ENCODE peak calls at places on chromosomes 3 and 15, in ten cellular contexts. X is fibroblast of lung, E is psoas muscle, L is mucosa of descending colon, V is uterus, S is GM23248, W is PC-3, R is OCI-LY7, D is mammary epithelial cell, Q is NT2/D1. A is an unnamed sample.

GRCh38 chr15:101156061-101156460 is 95.8 kb downstream of the CHSY1 start:
- DNase-seq in X (no peak), E (no peak), L (no peak), V (no peak), S (no peak), W (no peak), R (no peak), D (no peak), Q (no peak), A (no peak)

GRCh38 chr3:69088033-69088432 is 3.3 kb downstream of the ARL6IP5 start:
- DNase-seq in X (peak; percentile 63), E (no peak), L (no peak), V (no peak), S (peak; percentile 77), W (peak; percentile 13), R (no peak), D (peak; percentile 65), Q (no peak), A (no peak)

GRCh38 chr3:195153121-195153520 is 117.8 kb downstream of the XXYLT1 start:
- DNase-seq in X (no peak), E (peak; percentile 36), L (no peak), V (no peak), S (no peak), W (no peak), R (no peak), D (no peak), Q (no peak), A (no peak)

GRCh38 chr15:29870495-29871151 is 48.4 kb upstream of the TJP1 start:
- DNase-seq in X (no peak), E (no peak), L (no peak), V (peak; percentile 55), S (no peak), W (no peak), R (no peak), D (no peak), Q (no peak), A (peak; percentile 18)

GRCh38 chr3:13852638-13853009 is 27.2 kb downstream of the WNT7A start:
- DNase-seq in X (no peak), E (no peak), L (no peak), V (no peak), S (peak; percentile 9), W (peak; percentile 73), R (no peak), D (peak; percentile 72), Q (no peak), A (no peak)

GRCh38 chr3:48502728-48503168 is 1.2 kb downstream of the SHISA5 start:
- DNase-seq in X (no peak), E (peak; percentile 41), L (no peak), V (peak; percentile 46), S (peak; percentile 32), W (no peak), R (no peak), D (no peak), Q (no peak), A (peak; percentile 66)

GRCh38 chr15:81161851-81162250 is 27.8 kb downstream of the CFAP161 start:
- DNase-seq in X (no peak), E (no peak), L (no peak), V (no peak), S (no peak), W (no peak), R (no peak), D (no peak), Q (no peak), A (no peak)

GRCh38 chr3:172194702-172195392 is 155.5 kb downstream of the FNDC3B start:
- DNase-seq in X (peak; percentile 75), E (no peak), L (no peak), V (no peak), S (peak; percentile 42), W (peak; percentile 52), R (no peak), D (no peak), Q (peak; percentile 36), A (no peak)

GRCh38 chr15:101500865-101501551 is 11.5 kb upstream of the PCSK6 start:
- DNase-seq in X (no peak), E (no peak), L (no peak), V (no peak), S (peak; percentile 14), W (no peak), R (no peak), D (no peak), Q (no peak), A (no peak)

GRCh38 chr3:134367412-134367811 is 6.8 kb downstream of the AMOTL2 start:
- DNase-seq in X (no peak), E (no peak), L (peak; percentile 33), V (no peak), S (peak; percentile 37), W (no peak), R (no peak), D (no peak), Q (no peak), A (no peak)

GRCh38 chr3:134368751-134369105 is 5.5 kb downstream of the AMOTL2 start:
- DNase-seq in X (no peak), E (no peak), L (no peak), V (no peak), S (peak; percentile 8), W (no peak), R (no peak), D (no peak), Q (no peak), A (no peak)

GRCh38 chr3:134366928-134367352 is 7.3 kb downstream of the AMOTL2 start:
- DNase-seq in X (no peak), E (peak; percentile 50), L (no peak), V (no peak), S (peak; percentile 70), W (no peak), R (no peak), D (no peak), Q (no peak), A (no peak)

GRCh38 chr3:134369231-134369741 is 5.0 kb downstream of the AMOTL2 start:
- DNase-seq in X (peak; percentile 90), E (no peak), L (no peak), V (no peak), S (peak; percentile 78), W (no peak), R (no peak), D (no peak), Q (no peak), A (no peak)

GRCh38 chr3:134367869-134368750 is 6.1 kb downstream of the AMOTL2 start:
- DNase-seq in X (no peak), E (no peak), L (no peak), V (no peak), S (peak; percentile 47), W (no peak), R (no peak), D (no peak), Q (no peak), A (peak; percentile 9)
- H3K36me3 ChIP-seq in X (peaks cover 67% of the 10 kb centered on the region), E (no peaks in the 10 kb centered on the region), L (no peaks in the 10 kb centered on the region), V (no peaks in the 10 kb centered on the region), S (peaks cover 84% of the 10 kb centered on the region), W (peaks cover 57% of the 10 kb centered on the region), R (no peaks in the 10 kb centered on the region), D (peaks cover 49% of the 10 kb centered on the region), Q (peaks cover 94% of the 10 kb centered on the region), A (peaks cover 12% of the 10 kb centered on the region)

DNA sequence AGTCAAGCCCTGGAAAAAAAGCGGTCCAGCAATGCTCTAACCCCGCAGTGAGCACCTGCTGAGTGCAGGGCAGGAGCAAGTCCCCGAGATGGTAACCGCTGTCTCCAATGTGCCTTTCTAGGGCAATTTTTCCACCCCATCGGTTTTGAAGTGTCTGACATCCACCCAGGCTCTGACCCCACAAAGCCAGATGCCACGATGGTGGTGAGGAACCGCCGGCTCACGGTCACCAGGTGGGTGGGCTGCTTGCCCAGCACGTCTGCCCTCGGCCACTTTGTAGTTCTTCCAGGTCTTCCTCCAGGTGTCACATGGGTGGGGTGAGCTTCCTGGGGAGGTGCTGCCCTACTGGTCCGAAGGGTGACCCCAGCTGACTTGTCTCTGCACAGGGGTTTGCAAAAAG is 3.2 kb upstream of the ITIH3 start:
- DNase-seq in X (no peak), E (no peak), L (peak; percentile 37), V (no peak), S (no peak), W (no peak), R (no peak), D (no peak), Q (no peak), A (no peak)
- H3K4me1 ChIP-seq in X (no peaks in the 10 kb centered on the region), E (no peaks in the 10 kb centered on the region), L (no peaks in the 10 kb centered on the region), V (no peaks in the 10 kb centered on the region), S (no peaks in the 10 kb centered on the region), W (no peaks in the 10 kb centered on the region), R (no peaks in the 10 kb centered on the region), D (no peaks in the 10 kb centered on the region), Q (peaks cover 4% of the 10 kb centered on the region), A (peaks cover 10% of the 10 kb centered on the region)

GRCh38 chr15:43187544-43188155 is 2.4 kb downstream of the CCNDBP1 start:
- DNase-seq in X (peak; percentile 58), E (no peak), L (no peak), V (no peak), S (peak; percentile 81), W (peak; percentile 76), R (peak; percentile 70), D (peak; percentile 39), Q (no peak), A (no peak)

GRCh38 chr15:43185161-43186002 is at the start of gene CCNDBP1:
- DNase-seq in X (peak; percentile 81), E (peak; percentile 96), L (peak; percentile 99), V (peak; percentile 92), S (peak; percentile 86), W (peak; percentile 91), R (peak; percentile 92), D (peak; percentile 77), Q (peak; percentile 88), A (peak; percentile 97)

GRCh38 chr15:43190178-43190577 is 5.0 kb downstream of the CCNDBP1 start:
- DNase-seq in X (peak; percentile 57), E (peak; percentile 52), L (no peak), V (no peak), S (no peak), W (no peak), R (no peak), D (no peak), Q (no peak), A (peak; percentile 70)

GRCh38 chr15:43186003-43186353 is 775 bp downstream of the CCNDBP1 start:
- DNase-seq in X (peak; percentile 6), E (no peak), L (no peak), V (no peak), S (peak; percentile 45), W (peak; percentile 28), R (no peak), D (peak; percentile 28), Q (no peak), A (no peak)

DNA sequence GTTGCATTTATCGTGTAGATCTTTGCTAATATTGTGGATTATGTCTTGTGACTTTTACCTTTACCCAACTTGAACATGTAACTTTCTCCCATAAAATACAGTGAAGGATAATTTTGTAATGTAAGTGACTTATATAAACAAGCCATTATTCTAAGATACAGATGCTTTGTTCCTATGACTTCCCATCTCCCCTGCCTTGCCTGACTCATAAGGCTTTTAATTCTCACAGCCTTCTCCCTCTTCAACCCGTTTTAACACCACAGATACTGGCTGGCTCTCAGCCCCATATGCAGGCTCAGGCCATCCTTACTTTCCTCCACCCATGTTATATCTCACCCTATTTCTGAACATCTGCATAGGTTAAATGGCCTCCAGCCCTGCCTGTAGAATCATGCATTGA is 4.1 kb downstream of the CCNDBP1 start:
- DNase-seq in X (peak; percentile 10), E (no peak), L (no peak), V (no peak), S (no peak), W (no peak), R (no peak), D (no peak), Q (no peak), A (no peak)
- H3K36me3 ChIP-seq in X (peaks cover 17% of the 10 kb centered on the region), E (peaks cover 18% of the 10 kb centered on the region), L (peaks cover 21% of the 10 kb centered on the region), V (no peaks in the 10 kb centered on the region), S (peaks cover 42% of the 10 kb centered on the region), W (peaks cover 20% of the 10 kb centered on the region), R (peaks cover 58% of the 10 kb centered on the region), D (peaks cover 18% of the 10 kb centered on the region), Q (peaks cover 47% of the 10 kb centered on the region), A (peaks cover 20% of the 10 kb centered on the region)

GRCh38 chr3:15023719-15024118 is 41.4 kb downstream of the MRPS25 start:
- DNase-seq in X (no peak), E (no peak), L (no peak), V (no peak), S (no peak), W (no peak), R (no peak), D (no peak), Q (no peak), A (no peak)

GRCh38 chr3:15023249-15023648 is 41.9 kb downstream of the MRPS25 start:
- DNase-seq in X (no peak), E (no peak), L (no peak), V (no peak), S (no peak), W (no peak), R (no peak), D (no peak), Q (no peak), A (no peak)
- H3K4me1 ChIP-seq in X (no peaks in the 10 kb centered on the region), E (no peaks in the 10 kb centered on the region), L (no peaks in the 10 kb centered on the region), V (no peaks in the 10 kb centered on the region), S (no peaks in the 10 kb centered on the region), W (no peaks in the 10 kb centered on the region), R (no peaks in the 10 kb centered on the region), D (no peaks in the 10 kb centered on the region), Q (no peaks in the 10 kb centered on the region), A (no peaks in the 10 kb centered on the region)